ENCODE peak calls at places on chromosome 13, in eight cellular contexts. X is stimulated activated CD8-positive, alpha-beta memory T cell treated with anti-CD3 and anti-CD28 coated beads, Interleukin-7, amount 100 ng/mL, for 48 hours; O is iPS DF 19.7; B is amygdala; L is ovary; M is AG04450; C is nucleus accumbens; A is HCEC 1CT. V is an unnamed sample.

GRCh38 chr13:61370520-61370919 is 45.1 kb downstream of the PCDH20 start:
- DNase-seq in X (no peak), O (no peak), B (no peak), L (no peak), M (no peak), C (no peak), A (no peak), V (no peak)

GRCh38 chr13:66489586-66489985 is 740.5 kb downstream of the PCDH9 start:
- DNase-seq in X (no peak), O (no peak), B (no peak), L (no peak), M (no peak), C (no peak), A (no peak), V (no peak)

GRCh38 chr13:23707674-23708073 is 137.5 kb downstream of the TNFRSF19 start:
- DNase-seq in X (no peak), O (no peak), B (no peak), L (no peak), M (no peak), C (no peak), A (peak), V (peak)

GRCh38 chr13:89755729-89756492 is 1591.6 kb upstream of the MIR17HG start:
- DNase-seq in X (no peak), O (no peak), B (no peak), L (no peak), M (no peak), C (no peak), A (no peak), V (no peak)

GRCh38 chr13:22112956-22113750 is 442.3 kb downstream of the FGF9 start:
- DNase-seq in X (no peak), O (no peak), B (no peak), L (no peak), M (no peak), C (no peak), A (no peak), V (no peak)

GRCh38 chr13:49783865-49784264 is 8.6 kb downstream of the KPNA3 start:
- DNase-seq in X (no peak), O (no peak), B (no peak), L (no peak), M (no peak), C (no peak), A (no peak), V (no peak)

GRCh38 chr13:47474845-47475244 is 526.2 kb downstream of the SUCLA2 start:
- DNase-seq in X (no peak), O (no peak), B (no peak), L (no peak), M (no peak), C (no peak), A (no peak), V (no peak)

GRCh38 chr13:90787007-90787406 is 560.5 kb upstream of the MIR17HG start:
- DNase-seq in X (no peak), O (no peak), B (no peak), L (no peak), M (no peak), C (no peak), A (no peak), V (no peak)

GRCh38 chr13:24130134-24130792 is 30.3 kb upstream of the SPATA13 start:
- DNase-seq in X (no peak), O (no peak), B (no peak), L (no peak), M (no peak), C (no peak), A (no peak), V (no peak)

GRCh38 chr13:71477735-71478134 is 389.3 kb downstream of the DACH1 start:
- DNase-seq in X (no peak), O (no peak), B (no peak), L (no peak), M (no peak), C (no peak), A (no peak), V (peak)

GRCh38 chr13:60661514-60661913 is 264.5 kb downstream of the TDRD3 start:
- DNase-seq in X (no peak), O (no peak), B (no peak), L (no peak), M (no peak), C (no peak), A (no peak), V (no peak)

GRCh38 chr13:40302351-40302750 is 364.1 kb downstream of the FOXO1 start:
- DNase-seq in X (no peak), O (no peak), B (no peak), L (no peak), M (no peak), C (no peak), A (no peak), V (no peak)

GRCh38 chr13:43698009-43698408 is 88.8 kb downstream of the ENOX1 start:
- DNase-seq in X (no peak), O (no peak), B (no peak), L (no peak), M (no peak), C (no peak), A (no peak), V (no peak)

GRCh38 chr13:43044720-43045301 is 21.4 kb downstream of the DNAJC15 start:
- DNase-seq in X (no peak), O (no peak), B (no peak), L (no peak), M (no peak), C (no peak), A (no peak), V (no peak)

GRCh38 chr13:31749929-31750328 is 10.6 kb downstream of the RXFP2 start:
- DNase-seq in X (no peak), O (no peak), B (no peak), L (no peak), M (peak), C (no peak), A (peak), V (peak)